ENCODE peak calls at places on chromosomes 6 and 20, in six cellular contexts. B, A, T, G, S and V are unnamed samples.

GRCh38 chr6:8435845-8436168 is 462 bp upstream of the SLC35B3 start:
- DNase-seq in T (no peak), A (no peak), B (no peak), S (no peak), G (no peak), V (no peak)

GRCh38 chr6:163806761-163807499 is 392.4 kb downstream of the QKI start:
- DNase-seq in G (no peak), A (no peak), B (peak), T (no peak), S (no peak), V (no peak)

GRCh38 chr6:160428818-160429744 is 80.9 kb downstream of the SLC22A3 start:
- DNase-seq in G (no peak), A (no peak), S (no peak), T (no peak), B (no peak), V (no peak)

GRCh38 chr6:113719056-113719455 is 138.1 kb upstream of the MARCKS start:
- DNase-seq in S (no peak), B (no peak), G (no peak), A (no peak), T (peak), V (peak)

GRCh38 chr6:96716221-96716620 is 121.1 kb downstream of the GPR63 start:
- DNase-seq in G (no peak), T (no peak), S (no peak), B (no peak), A (no peak), V (no peak)

GRCh38 chr6:103908898-103909297 is 950.8 kb downstream of the HACE1 start:
- DNase-seq in A (no peak), T (no peak), S (no peak), G (no peak), B (no peak), V (no peak)

GRCh38 chr20:8693709-8694108 is 375.2 kb upstream of the PLCB4 start:
- DNase-seq in T (no peak), A (no peak), G (no peak), B (peak), S (peak), V (no peak)

GRCh38 chr20:14761903-14762302 is 424.5 kb upstream of the FLRT3 start:
- DNase-seq in T (no peak), B (no peak), G (no peak), A (no peak), S (no peak), V (no peak)

GRCh38 chr20:16607364-16608264 is 34.4 kb upstream of the KIF16B start:
- DNase-seq in S (no peak), B (no peak), T (peak), G (no peak), A (no peak), V (peak)

GRCh38 chr20:23721962-23722361 is 28.8 kb downstream of the CST1 start:
- DNase-seq in T (no peak), B (no peak), G (no peak), A (no peak), S (no peak), V (no peak)

GRCh38 chr6:142885182-142885867 is 59.7 kb downstream of the HIVEP2 start:
- DNase-seq in A (no peak), G (no peak), T (peak), B (peak), S (peak), V (peak)

GRCh38 chr20:34877002-34877264 is 521 bp downstream of the ACSS2 start:
- DNase-seq in S (no peak), B (no peak), G (no peak), T (no peak), A (no peak), V (no peak)

GRCh38 chr6:37338745-37339255 is 15.0 kb upstream of the RNF8 start:
- DNase-seq in B (no peak), T (no peak), G (no peak), A (no peak), S (no peak), V (no peak)

GRCh38 chr20:42974347-42974746 is 215.4 kb downstream of the PTPRT start:
- DNase-seq in G (no peak), A (no peak), S (no peak), T (no peak), B (no peak), V (no peak)